ENCODE peak calls at places on chromosome 2, in seven cellular contexts. S is ELR; H is SHP77; W is activated naive CD8-positive, alpha-beta T cell treated with anti-CD3 and anti-CD28 coated beads, Interleukin-2, amount 10 ng/mL, durations not matched to agents 7 days and 5 days; B is mammary epithelial cell; G is KBM-7; A is caudate nucleus. L is an unnamed sample.

GRCh38 chr2:108641766-108642165 is 77.5 kb upstream of the RANBP2 start:
- DNase-seq in B (no peak), W (no peak), G (no peak), S (no peak), A (no peak), H (no peak), L (no peak)

GRCh38 chr2:10467401-10467800 is 19.3 kb upstream of the ODC1 start:
- DNase-seq in G (no peak), W (peak; percentile 18), B (no peak), H (peak; percentile 20), S (no peak), A (no peak), L (no peak)

GRCh38 chr2:226995625-226996041 is 159.8 kb downstream of the RHBDD1 start:
- DNase-seq in B (peak; percentile 6), H (peak; percentile 66), A (no peak), S (peak; percentile 82), W (no peak), G (no peak), L (peak; percentile 99)

GRCh38 chr2:197835293-197835692 is 30.9 kb downstream of the PLCL1 start:
- DNase-seq in A (no peak), H (no peak), G (no peak), S (no peak), W (no peak), B (no peak), L (no peak)

GRCh38 chr2:203578511-203579130 is 43.5 kb upstream of the RAPH1 start:
- DNase-seq in G (no peak), A (no peak), B (peak; percentile 24), S (no peak), H (no peak), W (no peak), L (no peak)

GRCh38 chr2:241315879-241316700 is at the start of gene SEPTIN2:
- DNase-seq in H (peak; percentile 71), B (peak; percentile 73), A (peak; percentile 57), G (peak; percentile 80), W (peak; percentile 90), S (peak; percentile 68), L (peak; percentile 74)

GRCh38 chr2:82307510-82307909 is 2003.0 kb upstream of the LRRTM1 start:
- DNase-seq in W (no peak), A (no peak), S (no peak), H (no peak), G (no peak), B (no peak), L (no peak)

GRCh38 chr2:95296036-95296435 is 1.1 kb upstream of the KCNIP3 start:
- DNase-seq in H (peak; percentile 10), S (no peak), B (peak; percentile 20), G (no peak), W (no peak), A (peak; percentile 27), L (no peak)

GRCh38 chr2:234464291-234464645 is 32.6 kb downstream of the ARL4C start:
- DNase-seq in B (no peak), W (no peak), A (no peak), H (no peak), G (no peak), S (no peak), L (no peak)

GRCh38 chr2:100264121-100264520 is 58.2 kb downstream of the LONRF2 start:
- DNase-seq in H (no peak), B (no peak), G (no peak), A (no peak), W (no peak), S (no peak), L (no peak)

L was measured in HT1080.